ENCODE peak calls at places on chromosomes 2 and 18, in four cellular contexts. G is kidney, E is ELR, P is HCEC 1CT. F is an unnamed sample.

GRCh38 chr18:35122586-35123224 is 81.5 kb downstream of the MAPRE2 start:
- DNase-seq in G (no peak), E (no peak), P (no peak), F (no peak)

GRCh38 chr18:2932247-2933181 is 80.4 kb downstream of the LPIN2 start:
- DNase-seq in E (peak; percentile 80), G (no peak), P (peak; percentile 50), F (peak; percentile 29)

GRCh38 chr2:20365249-20365817 is 14.7 kb upstream of the PUM2 start:
- DNase-seq in E (peak; percentile 90), G (no peak), P (peak; percentile 85), F (peak; percentile 85)

GRCh38 chr2:54348672-54349071 is 92.6 kb upstream of the TSPYL6 start:
- DNase-seq in G (no peak), E (no peak), P (no peak), F (no peak)

GRCh38 chr2:69122271-69122670 is 109.3 kb downstream of the ANTXR1 start:
- DNase-seq in P (peak; percentile 74), E (peak; percentile 86), G (no peak), F (peak; percentile 53)

GRCh38 chr2:199716807-199717586 is 134.0 kb downstream of the FTCDNL1 start:
- DNase-seq in E (peak; percentile 21), P (no peak), G (no peak), F (peak; percentile 2)

GRCh38 chr18:2654828-2655152 is 736 bp upstream of the SMCHD1 start:
- DNase-seq in G (no peak), P (no peak), E (no peak), F (no peak)

GRCh38 chr2:179954026-179954425 is 53.1 kb downstream of the CWC22 start:
- DNase-seq in P (no peak), G (no peak), E (no peak), F (no peak)

F was measured in mammary epithelial cell.